ENCODE peak calls at places on chromosomes 7 and 10, in four cellular contexts. M is cardiac fibroblast, Z is bronchial epithelial cell, A is dorsolateral prefrontal cortex. Q is an unnamed sample.

GRCh38 chr7:84042110-84042539 is 152.5 kb downstream of the SEMA3A start:
- DNase-seq in Z (peak; percentile 85), A (no peak), M (peak; percentile 50), Q (no peak)

GRCh38 chr10:105017116-105017515 is 376.0 kb downstream of the SORCS3 start:
- DNase-seq in Z (peak; percentile 82), A (no peak), M (no peak), Q (peak; percentile 52)

GRCh38 chr10:6535365-6535764 is 44.7 kb downstream of the PRKCQ start:
- DNase-seq in Z (no peak), A (no peak), M (no peak), Q (no peak)

GRCh38 chr10:129424978-129425377 is 42.1 kb upstream of the MGMT start:
- DNase-seq in A (no peak), Z (no peak), M (no peak), Q (no peak)

GRCh38 chr10:121559321-121559720 is 38.9 kb downstream of the FGFR2 start:
- DNase-seq in M (no peak), A (no peak), Z (no peak), Q (no peak)

GRCh38 chr10:28678687-28679457 is 1.6 kb downstream of the BAMBI start:
- DNase-seq in A (no peak), M (no peak), Z (no peak), Q (peak; percentile 7)

GRCh38 chr10:69901623-69902505 is 100.2 kb downstream of the COL13A1 start:
- DNase-seq in A (peak; percentile 44), Z (peak; percentile 12), M (peak; percentile 65), Q (peak; percentile 38)

GRCh38 chr7:16450366-16450765 is 15.2 kb downstream of the SOSTDC1 start:
- DNase-seq in Z (no peak), A (no peak), M (no peak), Q (no peak)

GRCh38 chr7:130350945-130351663 is 6.5 kb downstream of the CPA5 start:
- DNase-seq in Z (no peak), M (no peak), A (no peak), Q (peak; percentile 30)

GRCh38 chr7:45574521-45575500 is 643 bp downstream of the ADCY1 start:
- DNase-seq in M (peak; percentile 54), Z (peak; percentile 16), A (no peak), Q (no peak)

GRCh38 chr7:128150223-128150622 is 90.9 kb upstream of the LEP start:
- DNase-seq in M (no peak), Z (no peak), A (no peak), Q (no peak)

GRCh38 chr7:83681200-83681599 is 32.3 kb upstream of the SEMA3E start:
- DNase-seq in Z (no peak), A (no peak), M (no peak), Q (no peak)

GRCh38 chr7:112193915-112194502 is 12.2 kb downstream of the DOCK4 start:
- DNase-seq in Z (no peak), M (no peak), A (no peak), Q (no peak)

GRCh38 chr10:132476146-132477065 is 61.2 kb upstream of the INPP5A start:
- DNase-seq in A (no peak), M (no peak), Z (no peak), Q (no peak)

GRCh38 chr7:29336851-29337627 is 142.5 kb downstream of the CHN2 start:
- DNase-seq in A (no peak), Z (no peak), M (no peak), Q (peak; percentile 13)

GRCh38 chr7:117375380-117375779 is 51.9 kb downstream of the ASZ1 start:
- DNase-seq in Z (peak; percentile 23), M (peak; percentile 8), A (no peak), Q (no peak)

GRCh38 chr7:158726277-158726807 is 21.7 kb upstream of the NCAPG2 start:
- DNase-seq in M (no peak), A (no peak), Z (no peak), Q (no peak)

GRCh38 chr10:52092390-52092789 is 221.7 kb upstream of the DKK1 start:
- DNase-seq in Z (no peak), M (no peak), A (no peak), Q (no peak)

GRCh38 chr10:13346912-13347234 is 1.2 kb downstream of the SEPHS1 start:
- DNase-seq in Z (no peak), A (no peak), M (no peak), Q (peak; percentile 25)

GRCh38 chr7:158912406-158912805 is 56.0 kb downstream of the DYNC2I1 start:
- DNase-seq in Z (no peak), M (no peak), A (no peak), Q (no peak)

GRCh38 chr7:157272351-157273207 is 64.2 kb upstream of the DNAJB6 start:
- DNase-seq in Z (no peak), M (no peak), A (no peak), Q (no peak)

GRCh38 chr10:100287756-100288155 is 1.3 kb upstream of the BLOC1S2 start:
- DNase-seq in M (no peak), A (no peak), Z (peak; percentile 66), Q (no peak)

GRCh38 chr10:50585921-50586739 is 37.6 kb downstream of the SGMS1 start:
- DNase-seq in Z (peak; percentile 74), A (no peak), M (peak; percentile 55), Q (no peak)

GRCh38 chr10:14588084-14588937 is 186.4 kb downstream of the FAM107B start:
- DNase-seq in Z (peak; percentile 86), M (peak; percentile 79), A (no peak), Q (peak; percentile 78)

GRCh38 chr7:159130820-159131219 is 13.8 kb downstream of the VIPR2 start:
- DNase-seq in A (peak; percentile 9), Z (no peak), M (no peak), Q (no peak)

GRCh38 chr10:110723224-110723891 is 79.2 kb downstream of the RBM20 start:
- DNase-seq in A (no peak), M (no peak), Z (no peak), Q (no peak)

GRCh38 chr7:47488205-47488968 is 93.5 kb downstream of the TNS3 start:
- DNase-seq in A (no peak), M (no peak), Z (no peak), Q (no peak)

GRCh38 chr10:15487376-15487775 is 116.3 kb upstream of the FAM171A1 start:
- DNase-seq in A (no peak), Z (no peak), M (no peak), Q (no peak)

GRCh38 chr7:74269757-74270277 is 15.6 kb upstream of the RFC2 start:
- DNase-seq in M (peak; percentile 83), Z (peak; percentile 72), A (peak; percentile 58), Q (peak; percentile 79)

GRCh38 chr7:37081436-37081835 is 357.1 kb upstream of the AOAH start:
- DNase-seq in M (peak; percentile 10), Z (peak; percentile 52), A (no peak), Q (peak; percentile 60)

GRCh38 chr7:148523550-148523949 is 67.0 kb upstream of the C7orf33 start:
- DNase-seq in Z (no peak), A (no peak), M (no peak), Q (no peak)

GRCh38 chr7:2757904-2758672 is 70.1 kb downstream of the AMZ1 start:
- DNase-seq in M (peak; percentile 96), Z (peak; percentile 99), A (no peak), Q (peak; percentile 92)

GRCh38 chr7:105680505-105681187 is 99.4 kb upstream of the EFCAB10 start:
- DNase-seq in Z (no peak), A (no peak), M (peak; percentile 29), Q (no peak)

GRCh38 chr10:109961181-109962001 is 38.1 kb upstream of the XPNPEP1 start:
- DNase-seq in M (peak; percentile 56), A (no peak), Z (peak; percentile 80), Q (no peak)

GRCh38 chr10:6053303-6053702 is 8.9 kb downstream of the IL2RA start:
- DNase-seq in A (no peak), Z (no peak), M (no peak), Q (no peak)

GRCh38 chr7:69599211-69599878 is 1.1 kb downstream of the AUTS2 start:
- DNase-seq in Z (no peak), M (no peak), A (no peak), Q (no peak)

GRCh38 chr7:44307301-44307900 is 18.0 kb downstream of the CAMK2B start:
- DNase-seq in Z (peak; percentile 29), A (no peak), M (peak; percentile 82), Q (peak; percentile 44)

GRCh38 chr7:133564484-133564883 is 311.6 kb downstream of the EXOC4 start:
- DNase-seq in M (no peak), A (no peak), Z (no peak), Q (no peak)
- TF ChIP-seq CTCF in M (peak; percentile 36), A (no peak), Z (peak; percentile 2), Q (no peak)

GRCh38 chr10:130559213-130559944 is 423.2 kb downstream of the GLRX3 start:
- DNase-seq in Z (no peak), M (no peak), A (no peak), Q (no peak)
- TF ChIP-seq CTCF in Z (no peak), M (no peak), A (no peak), Q (no peak)

DNA sequence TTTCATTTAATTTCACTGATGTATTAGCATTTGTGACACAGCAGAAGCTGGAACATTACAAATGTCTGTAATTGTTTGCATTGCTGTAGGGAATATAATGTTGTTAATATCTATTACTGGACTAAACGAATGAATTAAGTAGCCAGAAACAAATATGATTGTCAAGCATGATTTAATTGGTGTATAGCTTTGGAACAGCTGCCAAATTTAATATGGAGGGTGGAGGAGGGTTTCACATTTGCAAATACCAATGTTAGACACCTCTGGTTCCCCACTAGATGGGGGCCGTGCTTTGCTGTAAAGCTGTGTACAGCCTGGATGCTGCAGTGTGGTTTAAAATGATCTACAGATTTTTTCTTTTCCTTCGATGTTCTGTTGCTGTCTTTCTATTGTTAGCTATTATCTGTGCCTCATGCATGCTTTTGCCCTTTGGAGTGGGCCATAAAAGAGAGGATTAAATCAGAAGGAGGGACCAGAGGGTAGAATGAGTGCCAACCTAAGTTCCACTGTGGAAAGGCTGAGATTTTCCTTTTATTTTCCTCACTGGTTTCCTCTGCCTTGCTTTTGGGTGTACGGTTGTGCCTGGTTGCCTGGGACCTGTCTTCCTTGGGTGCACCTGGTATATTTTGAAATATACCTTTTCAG is 23.1 kb downstream of the DNAJB9 start:
- DNase-seq in M (peak; percentile 36), Z (no peak), A (peak; percentile 48), Q (no peak)
- TF ChIP-seq CTCF in M (peak; percentile 22), Z (peak; percentile 41), A (no peak), Q (no peak)

DNA sequence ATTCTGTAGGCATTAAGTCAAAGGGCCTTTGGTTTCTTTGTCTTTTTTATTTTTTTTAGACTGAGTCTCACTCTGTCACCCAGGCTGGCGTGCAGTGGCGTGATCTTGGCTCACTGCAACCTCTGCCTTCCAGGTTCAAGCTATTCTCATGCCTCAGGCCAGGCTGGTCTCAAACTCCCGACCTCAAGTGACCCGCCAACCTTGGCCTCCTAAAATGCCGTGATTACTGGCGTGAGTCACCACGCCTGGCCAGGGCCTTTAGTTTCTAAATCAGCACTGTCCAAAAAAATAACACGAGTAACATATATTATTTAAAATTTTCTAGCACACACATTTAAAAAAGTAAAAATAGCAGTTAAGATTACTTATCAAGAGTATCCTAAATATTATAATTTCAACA is 11.1 kb upstream of the ACSL5 start:
- DNase-seq in M (peak; percentile 51), Z (no peak), A (no peak), Q (no peak)
- TF ChIP-seq CTCF in M (no peak), Z (no peak), A (no peak), Q (no peak)

GRCh38 chr7:71871446-71871845 is 540.7 kb downstream of the CALN1 start:
- DNase-seq in A (no peak), M (no peak), Z (no peak), Q (no peak)
- TF ChIP-seq CTCF in A (no peak), M (no peak), Z (peak; percentile 6), Q (no peak)